ENCODE peak calls at places on chromosomes 2 and 18, in eight cellular contexts. Z, U, E, F, M, J, T and L are unnamed samples.

GRCh38 chr18:22490429-22490846 is 72.7 kb upstream of the CTAGE1 start:
- DNase-seq in Z (no peak), U (no peak), E (no peak), F (no peak), M (no peak), J (peak; percentile 40), T (no peak), L (no peak)

GRCh38 chr2:37211212-37211611 is 14.9 kb downstream of the CEBPZOS start:
- DNase-seq in Z (no peak), U (no peak), E (no peak), F (no peak), M (no peak), J (no peak), T (no peak), L (no peak)

GRCh38 chr2:231991664-231992063 is 30.2 kb downstream of the DIS3L2 start:
- DNase-seq in Z (no peak), U (peak; percentile 22), E (no peak), F (no peak), M (no peak), J (no peak), T (no peak), L (no peak)

GRCh38 chr2:30691948-30692828 is 115.1 kb downstream of the CAPN13 start:
- DNase-seq in Z (no peak), U (no peak), E (no peak), F (no peak), M (no peak), J (no peak), T (no peak), L (no peak)

GRCh38 chr2:173049732-173050314 is 25.8 kb upstream of the MAP3K20 start:
- DNase-seq in Z (no peak), U (no peak), E (no peak), F (no peak), M (no peak), J (no peak), T (no peak), L (no peak)

GRCh38 chr2:72713857-72714256 is 112.0 kb downstream of the EXOC6B start:
- DNase-seq in Z (no peak), U (no peak), E (no peak), F (no peak), M (no peak), J (peak; percentile 64), T (no peak), L (no peak)

GRCh38 chr2:17648571-17648970 is 105.0 kb downstream of the SMC6 start:
- DNase-seq in Z (no peak), U (no peak), E (no peak), F (no peak), M (no peak), J (no peak), T (no peak), L (no peak)

GRCh38 chr2:38462121-38462634 is 85.1 kb upstream of the ATL2 start:
- DNase-seq in Z (peak; percentile 31), U (peak; percentile 100), E (no peak), F (peak; percentile 99), M (peak; percentile 84), J (no peak), T (no peak), L (peak; percentile 76)

GRCh38 chr2:134282638-134283400 is 28.9 kb downstream of the MGAT5 start:
- DNase-seq in Z (no peak), U (no peak), E (no peak), F (no peak), M (no peak), J (no peak), T (no peak), L (no peak)

GRCh38 chr2:25582079-25582830 is 91.1 kb downstream of the DTNB start:
- DNase-seq in Z (no peak), U (no peak), E (no peak), F (no peak), M (no peak), J (no peak), T (no peak), L (no peak)

GRCh38 chr2:38968021-38968420 is 78.3 kb downstream of the ARHGEF33 start:
- DNase-seq in Z (no peak), U (no peak), E (no peak), F (no peak), M (no peak), J (no peak), T (no peak), L (no peak)

GRCh38 chr2:46056541-46056940 is 240.7 kb upstream of the EPAS1 start:
- DNase-seq in Z (no peak), U (no peak), E (no peak), F (no peak), M (no peak), J (no peak), T (no peak), L (no peak)

GRCh38 chr2:23522726-23523410 is 137.9 kb downstream of the KLHL29 start:
- DNase-seq in Z (no peak), U (no peak), E (peak; percentile 58), F (no peak), M (no peak), J (no peak), T (no peak), L (no peak)

GRCh38 chr2:122081743-122082142 is 326.3 kb downstream of the TSN start:
- DNase-seq in Z (no peak), U (no peak), E (no peak), F (no peak), M (no peak), J (peak; percentile 18), T (no peak), L (no peak)

GRCh38 chr2:118732432-118732831 is 115.0 kb downstream of the EN1 start:
- DNase-seq in Z (no peak), U (peak; percentile 18), E (no peak), F (no peak), M (no peak), J (no peak), T (no peak), L (no peak)

GRCh38 chr2:54770676-54771075 is 47.2 kb downstream of the EML6 start:
- DNase-seq in Z (no peak), U (peak; percentile 37), E (no peak), F (no peak), M (no peak), J (no peak), T (no peak), L (no peak)

GRCh38 chr2:231795525-231796327 is 9.5 kb downstream of the COPS7B start:
- DNase-seq in Z (peak; percentile 53), U (peak; percentile 87), E (no peak), F (peak; percentile 36), M (no peak), J (peak; percentile 56), T (no peak), L (peak; percentile 81)

GRCh38 chr18:45733535-45733934 is 9.6 kb downstream of the SLC14A1 start:
- DNase-seq in Z (no peak), U (no peak), E (no peak), F (no peak), M (no peak), J (peak; percentile 78), T (no peak), L (no peak)
- TF ChIP-seq CTCF in Z (no peak), U (no peak), E (no peak), F (no peak), M (no peak), J (peak; percentile 85), T (peak; percentile 29), L (no peak)

DNA sequence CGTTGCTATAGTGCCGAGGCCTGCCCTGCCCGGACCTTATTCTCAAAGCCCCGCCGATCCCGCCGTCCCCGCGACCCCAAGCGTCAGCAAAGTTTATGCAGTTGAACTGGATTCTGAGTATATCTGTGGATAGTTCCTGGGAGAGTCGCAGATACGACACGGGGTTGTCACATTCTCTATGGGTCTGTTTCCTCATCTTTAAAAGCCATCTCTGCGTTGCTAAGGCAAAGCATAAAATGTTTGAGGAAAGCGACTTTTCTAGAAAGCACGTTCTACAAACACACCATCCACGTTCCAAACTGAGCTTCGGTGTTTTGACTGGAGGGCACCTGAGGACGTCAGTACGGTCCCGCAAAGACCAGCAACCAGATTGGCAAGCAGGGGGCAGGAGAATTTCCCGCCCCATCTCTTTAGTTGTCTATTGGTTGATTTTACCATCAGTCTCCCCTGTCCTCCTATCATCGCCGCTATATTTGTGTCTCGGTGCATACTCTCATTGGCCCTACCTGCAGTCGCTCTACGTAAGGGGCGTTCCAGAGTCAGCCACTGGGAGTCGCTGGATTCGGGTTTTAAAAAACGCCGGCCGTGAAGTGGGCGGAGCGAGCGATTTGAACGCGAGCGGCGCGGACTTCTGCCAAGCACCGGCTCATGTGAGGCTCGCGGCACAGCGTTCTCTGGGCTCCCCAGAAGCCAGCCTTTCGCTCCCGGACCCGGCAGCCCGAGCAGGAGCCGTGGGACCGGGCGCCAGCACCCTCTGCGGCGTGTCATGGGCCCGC is at the start of gene CENPA:
- DNase-seq in Z (peak; percentile 99), U (peak; percentile 100), E (peak; percentile 97), F (peak; percentile 100), M (peak; percentile 98), J (peak; percentile 99), T (peak; percentile 91), L (peak; percentile 95)
- TF ChIP-seq CTCF in Z (peak; percentile 2), U (peak; percentile 29), E (peak; percentile 53), F (no peak), M (peak; percentile 51), J (peak; percentile 0), T (peak; percentile 25), L (peak; percentile 25)

DNA sequence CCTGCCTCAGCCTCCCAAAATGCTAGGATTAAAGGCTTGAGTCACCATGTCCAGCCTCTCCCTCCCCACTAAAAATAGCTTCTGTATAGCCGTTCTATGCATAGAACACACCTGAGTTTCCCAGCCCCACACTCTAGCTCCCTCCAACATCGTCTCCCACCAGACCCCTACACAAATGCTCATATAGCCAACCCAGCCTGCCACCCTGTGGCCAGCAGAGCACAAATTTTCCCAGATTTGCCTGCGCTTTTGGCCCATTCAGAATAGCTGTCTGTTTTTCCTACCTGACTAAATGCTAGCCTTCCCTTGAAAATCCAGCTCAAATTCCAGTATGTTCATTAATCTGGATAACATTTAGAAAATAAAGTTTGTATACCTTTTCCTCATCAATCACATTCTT is 22.8 kb downstream of the TRABD2A start:
- DNase-seq in Z (no peak), U (no peak), E (no peak), F (no peak), M (no peak), J (peak; percentile 74), T (no peak), L (no peak)
- TF ChIP-seq CTCF in Z (peak; percentile 21), U (no peak), E (peak; percentile 67), F (peak; percentile 46), M (no peak), J (peak; percentile 85), T (no peak), L (no peak)

GRCh38 chr2:219733746-219734145 is 106.3 kb downstream of the SLC4A3 start:
- DNase-seq in Z (no peak), U (no peak), E (no peak), F (no peak), M (no peak), J (no peak), T (no peak), L (no peak)

GRCh38 chr2:219727771-219728429 is 100.5 kb downstream of the SLC4A3 start:
- DNase-seq in Z (no peak), U (no peak), E (no peak), F (no peak), M (peak; percentile 21), J (no peak), T (no peak), L (no peak)

GRCh38 chr2:219733106-219733505 is 105.7 kb downstream of the SLC4A3 start:
- DNase-seq in Z (no peak), U (peak; percentile 84), E (no peak), F (no peak), M (no peak), J (no peak), T (no peak), L (no peak)

GRCh38 chr2:219728993-219729487 is 101.6 kb downstream of the SLC4A3 start:
- DNase-seq in Z (no peak), U (no peak), E (no peak), F (no peak), M (peak; percentile 26), J (no peak), T (no peak), L (no peak)

GRCh38 chr2:219731173-219731572 is 103.7 kb downstream of the SLC4A3 start:
- DNase-seq in Z (no peak), U (peak; percentile 85), E (no peak), F (no peak), M (no peak), J (no peak), T (no peak), L (peak; percentile 5)
- TF ChIP-seq CTCF in Z (no peak), U (no peak), E (no peak), F (no peak), M (no peak), J (peak; percentile 18), T (no peak), L (no peak)